ENCODE peak calls at places on chromosomes 3 and 15, in four cellular contexts. I, G, P and D are unnamed samples.

GRCh38 chr3:41369838-41370237 is 170.5 kb downstream of the CTNNB1 start:
- DNase-seq in I (no peak), G (no peak), P (no peak), D (no peak)

GRCh38 chr3:10547841-10548783 is 42.7 kb upstream of the ATP2B2 start:
- DNase-seq in I (no peak), G (no peak), P (no peak), D (no peak)

GRCh38 chr15:65054333-65055200 is 9.4 kb downstream of the SLC51B start:
- DNase-seq in I (no peak), G (no peak), P (peak; percentile 86), D (no peak)

GRCh38 chr3:141797167-141797773 is 34.1 kb downstream of the GRK7 start:
- DNase-seq in I (no peak), G (no peak), P (peak; percentile 69), D (no peak)

GRCh38 chr3:58521002-58521670 is 15.9 kb downstream of the ACOX2 start:
- DNase-seq in I (no peak), G (no peak), P (no peak), D (no peak)

GRCh38 chr3:69107841-69108240 is 14.6 kb downstream of the LMOD3 start:
- DNase-seq in I (no peak), G (no peak), P (no peak), D (no peak)

GRCh38 chr3:37052860-37053259 is 59.5 kb downstream of the MLH1 start:
- DNase-seq in I (no peak), G (no peak), P (no peak), D (no peak)

GRCh38 chr3:128364808-128365360 is 101.8 kb downstream of the DNAJB8 start:
- DNase-seq in I (no peak), G (no peak), P (no peak), D (no peak)

GRCh38 chr15:51955514-51955913 is 16.1 kb downstream of the LEO1 start:
- DNase-seq in I (no peak), G (no peak), P (no peak), D (no peak)

GRCh38 chr3:38834110-38834509 is 18.1 kb upstream of the SCN10A start:
- DNase-seq in I (peak; percentile 26), G (no peak), P (peak; percentile 92), D (peak; percentile 28)

GRCh38 chr3:13665582-13666226 is 116.8 kb downstream of the FBLN2 start:
- DNase-seq in I (no peak), G (no peak), P (no peak), D (no peak)

GRCh38 chr15:65530318-65531111 is at the start of gene HACD3:
- DNase-seq in I (no peak), G (peak; percentile 21), P (peak; percentile 91), D (no peak)

GRCh38 chr15:75904241-75904631 is 558 bp downstream of the FBXO22 start:
- DNase-seq in I (no peak), G (no peak), P (peak; percentile 57), D (no peak)

GRCh38 chr3:170012683-170013400 is 25.0 kb upstream of the GPR160 start:
- DNase-seq in I (no peak), G (no peak), P (no peak), D (no peak)

GRCh38 chr3:114624676-114625181 is 330.9 kb downstream of the TIGIT start:
- DNase-seq in I (peak; percentile 87), G (no peak), P (peak; percentile 99), D (peak; percentile 92)

GRCh38 chr15:37134699-37135131 is 34.4 kb upstream of the MEIS2 start:
- DNase-seq in I (no peak), G (no peak), P (peak; percentile 71), D (no peak)

GRCh38 chr15:83515171-83515570 is 68.0 kb downstream of the SH3GL3 start:
- DNase-seq in I (no peak), G (no peak), P (no peak), D (no peak)

GRCh38 chr15:76200083-76200465 is 111.2 kb downstream of the ETFA start:
- DNase-seq in I (no peak), G (no peak), P (no peak), D (no peak)

GRCh38 chr3:99474776-99475175 is 163.6 kb upstream of the COL8A1 start:
- DNase-seq in I (no peak), G (no peak), P (peak; percentile 50), D (peak; percentile 19)

GRCh38 chr3:138195491-138195890 is 8.4 kb downstream of the ARMC8 start:
- DNase-seq in I (no peak), G (no peak), P (no peak), D (no peak)

GRCh38 chr3:5756443-5756842 is 568.9 kb downstream of the EDEM1 start:
- DNase-seq in I (no peak), G (no peak), P (no peak), D (no peak)

GRCh38 chr3:181741428-181741827 is 29.7 kb downstream of the SOX2 start:
- DNase-seq in I (no peak), G (no peak), P (no peak), D (no peak)

GRCh38 chr15:42203891-42204290 is 4.2 kb downstream of the VPS39 start:
- DNase-seq in I (no peak), G (no peak), P (no peak), D (no peak)

GRCh38 chr15:92724144-92724543 is 68.6 kb upstream of the FAM174B start:
- DNase-seq in I (no peak), G (no peak), P (no peak), D (no peak)

DNA sequence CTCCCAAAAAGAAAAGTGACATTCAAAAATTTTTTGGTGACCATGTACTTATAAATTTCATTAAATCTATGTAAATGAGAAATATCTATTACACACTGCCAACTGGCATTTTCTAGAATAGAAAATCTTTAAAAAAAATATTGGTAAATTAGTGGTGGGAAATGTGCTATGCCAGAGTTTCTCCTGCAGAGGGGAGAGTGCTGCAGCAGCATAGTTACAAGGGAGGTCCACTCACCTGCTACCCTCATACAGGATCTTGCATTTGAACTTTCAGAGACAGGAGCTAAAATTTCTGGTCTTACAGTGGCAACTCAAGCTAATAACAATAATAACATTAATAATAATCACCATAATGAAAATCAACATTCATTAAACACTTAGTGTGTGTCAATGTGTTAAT is 459.6 kb downstream of the NSUN3 start:
- DNase-seq in I (no peak), G (no peak), P (no peak), D (no peak)
- TF ChIP-seq CTCF in I (no peak), G (peak; percentile 8), P (no peak), D (no peak)

GRCh38 chr3:175421897-175422296 is 562.8 kb downstream of the NAALADL2 start:
- DNase-seq in I (no peak), G (no peak), P (no peak), D (no peak)

GRCh38 chr3:175426805-175427204 is 567.7 kb downstream of the NAALADL2 start:
- DNase-seq in I (no peak), G (no peak), P (peak; percentile 33), D (no peak)

GRCh38 chr3:175422744-175423143 is 563.6 kb downstream of the NAALADL2 start:
- DNase-seq in I (no peak), G (no peak), P (no peak), D (no peak)
- TF ChIP-seq CTCF in I (no peak), G (no peak), P (no peak), D (no peak)

DNA sequence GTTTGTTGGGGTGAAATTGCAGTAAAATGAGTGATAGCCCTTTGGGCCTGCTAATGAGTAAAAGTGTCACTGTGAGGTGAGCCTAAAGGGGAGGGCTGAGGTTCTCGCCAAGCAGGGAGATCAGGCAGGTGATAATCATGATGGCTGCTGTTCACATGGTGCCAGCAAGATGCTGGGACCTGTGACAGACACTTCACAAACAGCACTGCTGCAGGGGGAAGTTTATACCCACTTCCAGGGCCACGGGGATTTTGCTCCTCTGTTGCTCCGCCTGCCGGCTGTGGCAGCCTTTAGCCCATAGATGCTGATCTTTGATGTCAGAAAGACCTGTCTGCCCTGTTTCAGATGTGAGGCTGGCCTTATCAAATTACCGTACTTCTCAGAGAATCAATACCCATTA is 96.7 kb downstream of the SV2B start:
- DNase-seq in I (no peak), G (no peak), P (no peak), D (no peak)
- TF ChIP-seq CTCF in I (no peak), G (no peak), P (no peak), D (no peak)

GRCh38 chr15:68470049-68470738 is 38.2 kb upstream of the ITGA11 start:
- DNase-seq in I (no peak), G (no peak), P (no peak), D (no peak)
- TF ChIP-seq CTCF in I (no peak), G (no peak), P (no peak), D (no peak)

GRCh38 chr15:35182841-35183479 is 97.9 kb upstream of the NANOGP8 start:
- DNase-seq in I (no peak), G (peak; percentile 45), P (no peak), D (no peak)
- TF ChIP-seq CTCF in I (no peak), G (no peak), P (no peak), D (no peak)

GRCh38 chr15:40906101-40906946 is 12.1 kb downstream of the VPS18 start:
- DNase-seq in I (peak; percentile 65), G (no peak), P (peak; percentile 99), D (peak; percentile 97)
- TF ChIP-seq CTCF in I (peak; percentile 87), G (peak; percentile 89), P (peak; percentile 69), D (peak; percentile 78)

GRCh38 chr3:127081001-127081720 is 98.2 kb downstream of the PLXNA1 start:
- DNase-seq in I (no peak), G (no peak), P (no peak), D (no peak)
- TF ChIP-seq CTCF in I (no peak), G (no peak), P (no peak), D (no peak)

DNA sequence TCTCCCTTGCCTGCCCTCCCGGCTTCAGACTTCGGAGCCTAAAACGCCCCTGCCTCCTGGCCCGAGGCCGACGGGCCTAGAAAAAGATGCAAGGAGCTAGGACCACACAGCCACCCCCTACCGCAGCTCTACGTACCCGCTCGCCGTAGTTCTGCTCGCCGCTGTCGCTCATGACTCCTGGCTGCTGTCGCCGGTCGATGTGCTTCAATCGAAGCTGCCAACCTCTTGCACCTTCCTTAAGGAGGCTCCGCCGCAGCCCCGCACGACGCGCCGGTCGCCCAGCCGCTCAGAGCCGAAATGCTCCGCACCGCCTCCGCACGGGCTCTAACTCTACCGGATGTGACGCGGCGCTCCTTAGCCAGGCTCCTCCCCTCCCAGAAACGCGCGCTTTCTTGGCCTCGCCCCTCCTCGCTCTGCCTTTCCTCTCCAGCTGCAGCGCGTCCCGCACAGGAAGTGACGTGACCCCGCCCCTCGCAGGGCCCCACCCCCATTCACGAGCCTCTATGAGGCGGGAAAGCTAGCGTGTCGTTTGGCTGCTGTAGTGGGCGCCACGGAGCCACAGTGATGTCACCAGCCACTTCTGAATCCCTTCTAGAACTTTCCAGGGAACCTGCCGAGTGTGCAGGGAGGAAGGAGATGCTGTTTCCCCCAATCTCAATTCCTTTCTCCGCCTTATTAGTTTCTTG is at the start of gene TRA2B:
- DNase-seq in I (peak; percentile 79), G (peak; percentile 90), P (peak; percentile 99), D (peak; percentile 96)
- TF ChIP-seq CTCF in I (peak; percentile 3), G (peak; percentile 31), P (no peak), D (peak; percentile 22)